ENCODE peak calls at places on chromosome 19, in seven cellular contexts. U is activated CD8-positive, alpha-beta memory T cell treated with anti-CD3 and anti-CD28 coated beads, Interleukin-2, amount 50 U/mL, for 4 hours; D is GOT3; E is NCI-H226; W is DMS53; R is ascending aorta; X is activated naive CD4-positive, alpha-beta T cell. I is an unnamed sample.

GRCh38 chr19:17389288-17389687 is 4.7 kb downstream of the CCDC194 start:
- DNase-seq in X (no peak), E (no peak), U (no peak), W (no peak), D (no peak), R (no peak), I (no peak)

GRCh38 chr19:49408816-49409440 is 14.3 kb downstream of the PTH2 start:
- DNase-seq in D (no peak), X (no peak), U (no peak), W (no peak), E (peak; percentile 18), R (no peak), I (no peak)

GRCh38 chr19:18401580-18402112 is 4.2 kb upstream of the LRRC25 start:
- DNase-seq in E (peak; percentile 37), W (peak; percentile 67), R (peak; percentile 80), U (no peak), D (no peak), X (no peak), I (peak; percentile 22)

GRCh38 chr19:13729859-13730258 is 34.5 kb upstream of the MRI1 start:
- DNase-seq in D (no peak), R (no peak), W (no peak), X (no peak), E (no peak), U (no peak), I (no peak)

GRCh38 chr19:16470911-16471811 is 609 bp downstream of the EPS15L1 start:
- DNase-seq in U (no peak), D (no peak), R (no peak), X (no peak), E (no peak), W (peak; percentile 39), I (no peak)

GRCh38 chr19:38658462-38659306 is 11.2 kb downstream of the ACTN4 start:
- DNase-seq in X (no peak), R (peak; percentile 87), U (no peak), W (peak; percentile 95), D (peak; percentile 18), E (peak; percentile 97), I (no peak)

GRCh38 chr19:46946090-46946489 is 73.5 kb upstream of the NPAS1 start:
- DNase-seq in R (no peak), X (no peak), U (no peak), E (no peak), W (no peak), D (no peak), I (no peak)

GRCh38 chr19:13019330-13019729 is 24.1 kb downstream of the NFIX start:
- DNase-seq in R (no peak), D (no peak), W (no peak), E (no peak), X (no peak), U (no peak), I (no peak)

GRCh38 chr19:9850235-9850959 is 15.3 kb downstream of the PIN1 start:
- DNase-seq in X (no peak), D (no peak), W (no peak), U (no peak), E (no peak), R (no peak), I (peak; percentile 98)

GRCh38 chr19:23283925-23284324 is 33.7 kb upstream of the ZNF724 start:
- DNase-seq in R (peak; percentile 73), E (no peak), U (peak; percentile 68), X (peak; percentile 21), W (peak; percentile 80), D (no peak), I (peak; percentile 25)

GRCh38 chr19:5867201-5868136 is 2.9 kb downstream of the FUT5 start:
- DNase-seq in X (no peak), W (no peak), E (no peak), U (no peak), D (no peak), R (no peak), I (no peak)

GRCh38 chr19:18644144-18645034 is 7.6 kb downstream of the KLHL26 start:
- DNase-seq in D (no peak), R (no peak), W (peak; percentile 24), U (no peak), X (no peak), E (no peak), I (no peak)

GRCh38 chr19:14979136-14979497 is 547 bp downstream of the SLC1A6 start:
- DNase-seq in R (no peak), W (no peak), U (no peak), X (no peak), E (no peak), D (no peak), I (no peak)

GRCh38 chr19:18657590-18658365 is 20.9 kb downstream of the KLHL26 start:
- DNase-seq in U (no peak), X (no peak), D (no peak), R (peak; percentile 90), E (peak; percentile 98), W (peak; percentile 31), I (no peak)

GRCh38 chr19:48190288-48191284 is 20.1 kb downstream of the ZSWIM9 start:
- DNase-seq in R (peak; percentile 57), X (peak; percentile 35), D (no peak), U (peak; percentile 67), E (peak; percentile 58), W (peak; percentile 94), I (peak; percentile 61)

GRCh38 chr19:50896591-50897190 is 14.5 kb downstream of the KLK4 start:
- DNase-seq in E (peak; percentile 12), D (no peak), W (peak; percentile 97), X (no peak), U (no peak), R (no peak), I (no peak)

GRCh38 chr19:14091086-14091884 is 734 bp upstream of the SAMD1 start:
- DNase-seq in R (peak; percentile 77), W (peak; percentile 94), X (peak; percentile 54), E (peak; percentile 20), U (peak; percentile 57), D (peak; percentile 67), I (peak; percentile 42)

GRCh38 chr19:18562086-18562485 is 4.4 kb downstream of the KXD1 start:
- DNase-seq in U (no peak), E (peak; percentile 6), W (no peak), X (no peak), D (no peak), R (peak; percentile 92), I (no peak)

GRCh38 chr19:35436477-35437141 is 11.4 kb upstream of the FFAR2 start:
- DNase-seq in E (peak; percentile 14), D (no peak), R (no peak), W (peak; percentile 76), X (no peak), U (no peak), I (no peak)

GRCh38 chr19:17965370-17966114 is 1.4 kb upstream of the KCNN1 start:
- DNase-seq in X (no peak), U (no peak), D (no peak), W (peak; percentile 42), R (no peak), E (no peak), I (no peak)

GRCh38 chr19:5073153-5073844 is 104.4 kb downstream of the KDM4B start:
- DNase-seq in E (no peak), W (no peak), U (no peak), X (no peak), R (no peak), D (no peak), I (no peak)

GRCh38 chr19:12194827-12195500 is 32.1 kb downstream of the ZNF136 start:
- DNase-seq in D (no peak), W (peak; percentile 92), R (peak; percentile 76), E (no peak), X (peak; percentile 43), U (peak; percentile 72), I (peak; percentile 77)

GRCh38 chr19:15759962-15760565 is 22.3 kb downstream of the OR10H3 start:
- DNase-seq in X (no peak), W (no peak), D (no peak), R (no peak), E (no peak), U (no peak), I (no peak)

GRCh38 chr19:43662487-43662886 is 7.5 kb downstream of the PLAUR start:
- DNase-seq in R (no peak), E (no peak), U (no peak), D (no peak), W (peak; percentile 57), X (no peak), I (peak; percentile 7)

GRCh38 chr19:48308695-48309586 is 16.4 kb upstream of the EMP3 start:
- DNase-seq in X (no peak), D (no peak), U (no peak), E (no peak), W (no peak), R (no peak), I (no peak)

GRCh38 chr19:29524912-29525870 is 603 bp upstream of the VSTM2B start:
- DNase-seq in X (no peak), R (no peak), D (no peak), W (no peak), E (no peak), U (no peak), I (no peak)

GRCh38 chr19:17220207-17220758 is 5.1 kb downstream of the USE1 start:
- DNase-seq in R (no peak), D (peak; percentile 32), U (peak; percentile 44), X (no peak), E (peak; percentile 68), W (peak; percentile 40), I (no peak)